ENCODE peak calls at places on chromosomes 16 and 17, in five cellular contexts. A is psoas muscle, Q is mammary epithelial cell, O is lung, C is PC-3. V is an unnamed sample.
A peak's percentile ranks its signal among the peaks of the same experiment; 100 is the strongest.

GRCh38 chr16:70746708-70747424 is 54.1 kb downstream of the VAC14 start:
- DNase-seq in A (peak; percentile 84), Q (peak; percentile 78), C (peak; percentile 94), O (peak; percentile 88), V (no peak)

GRCh38 chr17:53150101-53150698 is 672.5 kb upstream of the KIF2B start:
- DNase-seq in A (no peak), O (no peak), Q (no peak), C (peak; percentile 19), V (no peak)

GRCh38 chr16:56814537-56815432 is 50.2 kb upstream of the SLC12A3 start:
- DNase-seq in A (no peak), Q (no peak), O (no peak), C (no peak), V (no peak)

GRCh38 chr16:23905027-23905426 is 69.2 kb downstream of the PRKCB start:
- DNase-seq in C (peak; percentile 11), O (no peak), A (no peak), Q (peak; percentile 66), V (no peak)

GRCh38 chr17:64393000-64393402 is 2.3 kb upstream of the PECAM1 start:
- DNase-seq in O (no peak), A (no peak), C (no peak), Q (no peak), V (no peak)

GRCh38 chr16:12120331-12120981 is 143.9 kb downstream of the SNX29 start:
- DNase-seq in O (no peak), C (no peak), A (no peak), Q (no peak), V (no peak)

GRCh38 chr17:3762922-3763776 is 37.8 kb downstream of the ITGAE start:
- DNase-seq in Q (no peak), C (no peak), A (no peak), O (no peak), V (no peak)

GRCh38 chr16:10817963-10818941 is at the start of gene TVP23A:
- DNase-seq in Q (no peak), C (no peak), A (no peak), O (no peak), V (no peak)

GRCh38 chr17:17077861-17078732 is 35.8 kb downstream of the MPRIP start:
- DNase-seq in C (peak; percentile 65), Q (no peak), A (no peak), O (no peak), V (no peak)

GRCh38 chr16:67470314-67470713 is 10.6 kb downstream of the ATP6V0D1 start:
- DNase-seq in O (peak; percentile 87), Q (no peak), C (no peak), A (peak; percentile 99), V (no peak)

GRCh38 chr16:20884240-20884556 is 16.0 kb downstream of the DCUN1D3 start:
- DNase-seq in A (no peak), Q (no peak), O (no peak), C (peak; percentile 51), V (no peak)

GRCh38 chr17:64984776-64985521 is 65.7 kb upstream of the LRRC37A3 start:
- DNase-seq in Q (peak; percentile 50), A (no peak), C (peak; percentile 90), O (no peak), V (peak; percentile 32)

GRCh38 chr16:70553645-70554044 is 30.0 kb downstream of the SF3B3 start:
- DNase-seq in Q (peak; percentile 59), C (no peak), A (no peak), O (no peak), V (no peak)

GRCh38 chr17:72255481-72255880 is 134.7 kb downstream of the SOX9 start:
- DNase-seq in Q (no peak), C (no peak), O (no peak), A (no peak), V (no peak)

GRCh38 chr16:50311891-50312501 is 45.6 kb downstream of the ADCY7 start:
- DNase-seq in O (peak; percentile 27), Q (no peak), A (peak; percentile 23), C (no peak), V (no peak)

GRCh38 chr17:39212841-39213480 is 12.8 kb downstream of the STAC2 start:
- DNase-seq in C (no peak), A (no peak), O (peak; percentile 81), Q (no peak), V (no peak)

GRCh38 chr16:31076319-31076718 is 2.1 kb downstream of the ZNF646 start:
- DNase-seq in Q (no peak), O (no peak), C (no peak), A (peak; percentile 46), V (no peak)

GRCh38 chr16:88910284-88911147 is 44.1 kb upstream of the PABPN1L start:
- DNase-seq in C (no peak), O (no peak), A (no peak), Q (no peak), V (no peak)

GRCh38 chr17:59365383-59365981 is 34.0 kb downstream of the YPEL2 start:
- DNase-seq in Q (no peak), O (no peak), A (no peak), C (no peak), V (no peak)

GRCh38 chr17:38674013-38674748 is 576 bp downstream of the EPOP start:
- DNase-seq in C (no peak), Q (no peak), A (peak; percentile 60), O (no peak), V (no peak)

GRCh38 chr16:28986492-28986891 is 1.6 kb downstream of the LAT start:
- DNase-seq in C (no peak), Q (no peak), O (no peak), A (no peak), V (no peak)

GRCh38 chr17:40590742-40591141 is 25.5 kb upstream of the CCR7 start:
- DNase-seq in C (no peak), O (no peak), Q (no peak), A (no peak), V (no peak)

GRCh38 chr16:85759631-85760419 is 8.9 kb upstream of the C16orf74 start:
- DNase-seq in O (no peak), A (peak; percentile 78), C (peak; percentile 52), Q (peak; percentile 29), V (no peak)

GRCh38 chr17:65121368-65121767 is 15.8 kb upstream of the RGS9 start:
- DNase-seq in C (no peak), O (no peak), Q (no peak), A (no peak), V (no peak)

GRCh38 chr17:30922235-30922993 is 669 bp downstream of the ADAP2 start:
- DNase-seq in O (peak; percentile 29), A (peak; percentile 51), Q (no peak), C (no peak), V (no peak)

GRCh38 chr17:7557825-7558543 is 566 bp upstream of the TNFSF13 start:
- DNase-seq in A (peak; percentile 91), O (peak; percentile 93), Q (peak; percentile 37), C (peak; percentile 66), V (no peak)

GRCh38 chr17:58060596-58061191 is 22.5 kb upstream of the DYNLL2 start:
- DNase-seq in O (peak; percentile 29), Q (no peak), A (no peak), C (no peak), V (no peak)

GRCh38 chr17:21161498-21162393 is 35.0 kb downstream of the DHRS7B start:
- DNase-seq in C (no peak), O (no peak), A (no peak), Q (no peak), V (no peak)

GRCh38 chr17:70582777-70583176 is 413.4 kb downstream of the KCNJ2 start:
- DNase-seq in O (no peak), C (no peak), Q (no peak), A (no peak), V (no peak)

GRCh38 chr17:70581459-70581858 is 412.1 kb downstream of the KCNJ2 start:
- DNase-seq in A (no peak), C (peak; percentile 30), Q (no peak), O (no peak), V (no peak)

GRCh38 chr17:70577456-70577855 is 408.1 kb downstream of the KCNJ2 start:
- DNase-seq in Q (no peak), C (no peak), O (no peak), A (peak; percentile 44), V (no peak)
- H3K9me3 ChIP-seq in Q (no peaks in the 10 kb centered on the region), C (no peaks in the 10 kb centered on the region), O (no peaks in the 10 kb centered on the region), A (no peaks in the 10 kb centered on the region), V (no peaks in the 10 kb centered on the region)

GRCh38 chr17:69709441-69709840 is 294.9 kb downstream of the MAP2K6 start:
- DNase-seq in Q (no peak), C (no peak), O (no peak), A (no peak), V (no peak)
- H3K9me3 ChIP-seq in Q (no peaks in the 10 kb centered on the region), C (no peaks in the 10 kb centered on the region), O (no peaks in the 10 kb centered on the region), A (no peaks in the 10 kb centered on the region), V (no peaks in the 10 kb centered on the region)

GRCh38 chr17:81440511-81441244 is 45.4 kb downstream of the BAHCC1 start:
- DNase-seq in C (peak; percentile 25), A (no peak), Q (no peak), O (no peak), V (no peak)

GRCh38 chr17:81438688-81439087 is 43.4 kb downstream of the BAHCC1 start:
- DNase-seq in C (no peak), O (no peak), Q (no peak), A (no peak), V (no peak)

GRCh38 chr17:81438024-81438664 is 42.9 kb downstream of the BAHCC1 start:
- DNase-seq in Q (no peak), A (no peak), C (no peak), O (no peak), V (no peak)

GRCh38 chr17:81437221-81437651 is 42.0 kb downstream of the BAHCC1 start:
- DNase-seq in Q (peak; percentile 18), O (no peak), C (no peak), A (no peak), V (no peak)

DNA sequence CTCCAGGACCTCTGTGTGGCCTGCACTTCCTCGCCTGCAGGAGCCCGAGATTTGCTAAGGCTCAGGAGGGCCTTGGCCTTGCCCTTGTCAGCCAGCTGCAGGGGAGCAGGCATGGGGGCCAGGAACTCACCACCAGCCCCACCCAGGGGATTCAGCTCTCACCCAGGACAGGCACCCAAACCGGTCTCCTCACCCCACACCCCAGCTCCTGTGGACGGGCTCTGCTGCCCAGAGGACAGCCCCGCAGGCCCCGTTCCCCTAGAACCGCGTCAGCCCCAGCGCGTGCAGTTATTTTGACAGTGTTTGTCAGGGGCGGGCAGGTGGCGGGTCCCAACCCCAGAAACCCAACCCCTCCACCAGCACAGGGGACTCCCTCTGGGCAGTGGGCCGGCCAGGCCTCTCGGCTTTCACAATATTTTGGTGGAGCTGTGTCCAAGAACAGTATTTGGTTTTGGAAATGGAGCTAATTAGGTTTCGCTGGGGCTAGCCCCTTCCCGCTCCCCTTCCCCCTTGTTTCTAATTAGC is 44.7 kb downstream of the BAHCC1 start:
- DNase-seq in C (no peak), Q (no peak), A (no peak), O (no peak), V (no peak)
- H3K9me3 ChIP-seq in C (no peaks in the 10 kb centered on the region), Q (no peaks in the 10 kb centered on the region), A (no peaks in the 10 kb centered on the region), O (no peaks in the 10 kb centered on the region), V (no peaks in the 10 kb centered on the region)

DNA sequence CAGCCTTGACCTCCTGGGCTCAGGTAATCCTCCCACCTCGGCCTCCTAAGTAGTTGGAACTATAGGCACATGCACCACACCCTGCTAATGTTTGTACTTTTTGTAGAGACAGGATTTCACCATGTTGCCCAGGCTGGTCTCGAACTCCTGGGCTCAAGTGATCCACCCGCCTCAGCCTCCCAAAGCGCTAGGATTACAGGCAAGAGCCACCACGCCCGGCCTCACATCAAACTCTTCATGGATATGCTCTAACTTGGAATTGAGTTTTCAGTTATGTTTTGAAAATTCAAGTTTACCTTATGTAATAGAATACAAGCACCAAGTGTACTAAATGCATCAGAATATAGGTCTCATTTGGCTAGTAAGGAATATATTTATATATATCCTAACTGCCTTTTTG is 119.6 kb downstream of the BRIP1 start:
- DNase-seq in A (no peak), C (no peak), O (no peak), Q (no peak), V (no peak)
- H3K9me3 ChIP-seq in A (peaks cover 8% of the 10 kb centered on the region), C (peaks cover 8% of the 10 kb centered on the region), O (peaks cover 9% of the 10 kb centered on the region), Q (no peaks in the 10 kb centered on the region), V (no peaks in the 10 kb centered on the region)

GRCh38 chr16:101586-101985 is 23.6 kb downstream of the MPG start:
- DNase-seq in O (no peak), C (no peak), A (no peak), Q (peak; percentile 30), V (no peak)
- H3K9me3 ChIP-seq in O (no peaks in the 10 kb centered on the region), C (no peaks in the 10 kb centered on the region), A (no peaks in the 10 kb centered on the region), Q (no peaks in the 10 kb centered on the region), V (no peaks in the 10 kb centered on the region)

V was measured in T-helper 17 cell.